ENCODE peak calls at places on chromosome 18, in seven cellular contexts. G is kidney glomerular epithelial cell; Z is heart left ventricle; E is SIG-M5; Q is WERI-Rb-1; J is stimulated activated CD4-positive, alpha-beta T cell treated with anti-CD3 and anti-CD28 coated beads, Interleukin-15, amount 100 ng/mL, for 1 hour; S is T-helper 17 cell. Y is an unnamed sample.

GRCh38 chr18:48922801-48923730 is 27.7 kb downstream of the SMAD7 start:
- DNase-seq in G (peak; percentile 63), Z (peak; percentile 60), E (no peak), Q (no peak), J (no peak), S (no peak), Y (peak; percentile 57)

GRCh38 chr18:24075731-24076130 is 61.2 kb downstream of the TTC39C start:
- DNase-seq in G (no peak), Z (no peak), E (no peak), Q (no peak), J (no peak), S (no peak), Y (no peak)

GRCh38 chr18:78999939-79000338 is 20.3 kb downstream of the SALL3 start:
- DNase-seq in G (no peak), Z (no peak), E (no peak), Q (no peak), J (no peak), S (no peak), Y (no peak)

GRCh38 chr18:3541549-3542386 is 91.8 kb downstream of the TGIF1 start:
- DNase-seq in G (no peak), Z (no peak), E (no peak), Q (no peak), J (no peak), S (no peak), Y (no peak)

GRCh38 chr18:9536354-9537152 is 61.2 kb downstream of the RALBP1 start:
- DNase-seq in G (peak; percentile 3), Z (no peak), E (no peak), Q (no peak), J (no peak), S (no peak), Y (no peak)

GRCh38 chr18:6145645-6146308 is 250.5 kb upstream of the TMEM200C start:
- DNase-seq in G (no peak), Z (peak; percentile 67), E (no peak), Q (no peak), J (no peak), S (no peak), Y (no peak)

GRCh38 chr18:26617151-26617554 is 68.8 kb upstream of the KCTD1 start:
- DNase-seq in G (peak; percentile 85), Z (no peak), E (no peak), Q (no peak), J (no peak), S (no peak), Y (no peak)

GRCh38 chr18:44937985-44938384 is 257.3 kb downstream of the SETBP1 start:
- DNase-seq in G (no peak), Z (no peak), E (no peak), Q (peak; percentile 39), J (no peak), S (no peak), Y (no peak)

GRCh38 chr18:79524181-79525078 is 128.7 kb downstream of the NFATC1 start:
- DNase-seq in G (no peak), Z (no peak), E (no peak), Q (no peak), J (peak; percentile 39), S (peak; percentile 39), Y (no peak)

GRCh38 chr18:22471546-22472131 is 53.9 kb upstream of the CTAGE1 start:
- DNase-seq in G (no peak), Z (peak; percentile 87), E (no peak), Q (no peak), J (no peak), S (no peak), Y (no peak)

GRCh38 chr18:8962906-8963635 is 139.4 kb upstream of the NDUFV2 start:
- DNase-seq in G (no peak), Z (no peak), E (no peak), Q (no peak), J (no peak), S (no peak), Y (no peak)

GRCh38 chr18:3816601-3817363 is 366.8 kb downstream of the TGIF1 start:
- DNase-seq in G (peak; percentile 100), Z (no peak), E (no peak), Q (no peak), J (no peak), S (no peak), Y (no peak)

GRCh38 chr18:10718809-10719208 is 193.0 kb downstream of the NAPG start:
- DNase-seq in G (no peak), Z (no peak), E (no peak), Q (no peak), J (no peak), S (no peak), Y (no peak)

GRCh38 chr18:59279722-59280121 is 6.5 kb upstream of the RAX start:
- DNase-seq in G (no peak), Z (no peak), E (no peak), Q (peak; percentile 94), J (no peak), S (no peak), Y (no peak)

GRCh38 chr18:23595610-23596009 is 9.3 kb upstream of the NPC1 start:
- DNase-seq in G (no peak), Z (no peak), E (no peak), Q (no peak), J (no peak), S (no peak), Y (no peak)

GRCh38 chr18:12293831-12294230 is 14.2 kb upstream of the TUBB6 start:
- DNase-seq in G (no peak), Z (no peak), E (no peak), Q (no peak), J (no peak), S (no peak), Y (no peak)

GRCh38 chr18:10454800-10455550 is 540 bp downstream of the APCDD1 start:
- DNase-seq in G (no peak), Z (no peak), E (no peak), Q (peak; percentile 25), J (no peak), S (no peak), Y (no peak)

GRCh38 chr18:11522992-11523391 is 86.4 kb upstream of the SLC35G4 start:
- DNase-seq in G (no peak), Z (no peak), E (no peak), Q (no peak), J (no peak), S (no peak), Y (no peak)

GRCh38 chr18:79856119-79857080 is 58.7 kb downstream of the KCNG2 start:
- DNase-seq in G (no peak), Z (no peak), E (no peak), Q (peak; percentile 95), J (no peak), S (no peak), Y (no peak)

GRCh38 chr18:69992776-69993175 is 45.1 kb upstream of the CD226 start:
- DNase-seq in G (peak; percentile 16), Z (no peak), E (no peak), Q (no peak), J (no peak), S (no peak), Y (no peak)

GRCh38 chr18:7370812-7371211 is 139.9 kb downstream of the LRRC30 start:
- DNase-seq in G (no peak), Z (peak; percentile 90), E (no peak), Q (no peak), J (no peak), S (no peak), Y (peak; percentile 39)

GRCh38 chr18:2192562-2192961 is 378.7 kb downstream of the METTL4 start:
- DNase-seq in G (no peak), Z (no peak), E (no peak), Q (no peak), J (no peak), S (no peak), Y (no peak)

GRCh38 chr18:56945171-56945863 is 201.6 kb upstream of the BOD1L2 start:
- DNase-seq in G (no peak), Z (no peak), E (no peak), Q (no peak), J (no peak), S (no peak), Y (no peak)

GRCh38 chr18:8794133-8794986 is 89.0 kb downstream of the MTCL1 start:
- DNase-seq in G (peak; percentile 95), Z (no peak), E (no peak), Q (no peak), J (no peak), S (no peak), Y (no peak)

GRCh38 chr18:22223961-22224322 is 54.6 kb downstream of the GATA6 start:
- DNase-seq in G (no peak), Z (no peak), E (no peak), Q (no peak), J (no peak), S (no peak), Y (no peak)

GRCh38 chr18:29145993-29146539 is 969.1 kb upstream of the CDH2 start:
- DNase-seq in G (no peak), Z (no peak), E (no peak), Q (no peak), J (no peak), S (no peak), Y (no peak)

GRCh38 chr18:12033643-12034025 is 52.3 kb downstream of the IMPA2 start:
- DNase-seq in G (no peak), Z (no peak), E (no peak), Q (no peak), J (no peak), S (no peak), Y (no peak)

GRCh38 chr18:76357585-76358265 is 137.3 kb downstream of the ZNF516 start:
- DNase-seq in G (no peak), Z (no peak), E (no peak), Q (no peak), J (no peak), S (no peak), Y (no peak)

GRCh38 chr18:37182340-37183135 is 353.6 kb downstream of the KIAA1328 start:
- DNase-seq in G (no peak), Z (no peak), E (no peak), Q (no peak), J (no peak), S (no peak), Y (no peak)

GRCh38 chr18:11676867-11677266 is 12.2 kb upstream of the GNAL start:
- DNase-seq in G (no peak), Z (no peak), E (no peak), Q (no peak), J (no peak), S (no peak), Y (no peak)

GRCh38 chr18:64165906-64166305 is 17.0 kb upstream of the LINC00305 start:
- DNase-seq in G (peak; percentile 22), Z (no peak), E (no peak), Q (no peak), J (no peak), S (no peak), Y (no peak)

GRCh38 chr18:9771977-9772660 is 64.0 kb downstream of the RAB31 start:
- DNase-seq in G (no peak), Z (no peak), E (no peak), Q (no peak), J (no peak), S (no peak), Y (no peak)

GRCh38 chr18:47997338-47997780 is 66.9 kb upstream of the SMAD2 start:
- DNase-seq in G (no peak), Z (no peak), E (no peak), Q (peak; percentile 90), J (peak; percentile 19), S (peak; percentile 15), Y (no peak)

GRCh38 chr18:63267990-63268721 is 51.4 kb downstream of the BCL2 start:
- DNase-seq in G (peak; percentile 83), Z (no peak), E (no peak), Q (no peak), J (no peak), S (no peak), Y (no peak)

GRCh38 chr18:76410660-76411417 is 84.2 kb downstream of the ZNF516 start:
- DNase-seq in G (no peak), Z (no peak), E (no peak), Q (no peak), J (no peak), S (no peak), Y (peak; percentile 31)

GRCh38 chr18:79712206-79712857 is 32.7 kb downstream of the CTDP1 start:
- DNase-seq in G (no peak), Z (peak; percentile 9), E (no peak), Q (no peak), J (no peak), S (no peak), Y (no peak)